ENCODE peak calls at places on chromosomes 16 and 17, in six cellular contexts. C, R, H, F, V and G are unnamed samples.

GRCh38 chr17:50630524-50631194 is 4.0 kb upstream of the ABCC3 start:
- DNase-seq in R (no peak), F (no peak), V (peak), C (peak), H (peak), G (peak)

GRCh38 chr17:67157732-67158639 is 87.0 kb downstream of the HELZ start:
- DNase-seq in F (peak), R (no peak), V (no peak), C (no peak), H (peak), G (peak)

GRCh38 chr17:48643697-48644012 is 17.5 kb upstream of the HOXB9 start:
- DNase-seq in R (no peak), F (no peak), C (peak), H (no peak), V (no peak), G (no peak)

GRCh38 chr17:44829558-44830358 is at the start of gene GJC1:
- DNase-seq in R (no peak), H (peak), C (no peak), F (peak), V (no peak), G (peak)

GRCh38 chr16:65618931-65619330 is 497.1 kb upstream of the CDH11 start:
- DNase-seq in V (no peak), H (no peak), R (no peak), F (no peak), C (no peak), G (no peak)

GRCh38 chr16:30186782-30187555 is 3.6 kb downstream of the CORO1A start:
- DNase-seq in V (peak), H (peak), C (peak), F (peak), R (no peak), G (peak)

GRCh38 chr16:88685156-88686061 is 898 bp downstream of the SNAI3 start:
- DNase-seq in C (no peak), V (peak), F (peak), H (peak), R (no peak), G (peak)

GRCh38 chr17:47792979-47793378 is 28.6 kb downstream of the OSBPL7 start:
- DNase-seq in F (no peak), H (no peak), R (no peak), C (no peak), V (no peak), G (no peak)

GRCh38 chr17:80442764-80443163 is 27.8 kb downstream of the ENDOV start:
- DNase-seq in V (no peak), H (no peak), F (no peak), C (no peak), R (no peak), G (no peak)

GRCh38 chr17:8164815-8165131 is 2.0 kb upstream of the VAMP2 start:
- DNase-seq in C (no peak), V (no peak), R (no peak), F (no peak), H (no peak), G (no peak)

GRCh38 chr17:19262650-19263620 is 25.8 kb downstream of the EPN2 start:
- DNase-seq in V (no peak), F (peak), R (no peak), H (no peak), C (no peak), G (peak)

GRCh38 chr16:20767577-20767976 is 3.8 kb downstream of the ACSM3 start:
- DNase-seq in V (no peak), F (no peak), H (no peak), C (no peak), R (no peak), G (no peak)

GRCh38 chr17:74153821-74154430 is 49.6 kb upstream of the RPL38 start:
- DNase-seq in V (no peak), R (no peak), C (no peak), F (no peak), H (no peak), G (no peak)

GRCh38 chr16:13351651-13352217 is 450.3 kb downstream of the SHISA9 start:
- DNase-seq in F (no peak), V (no peak), R (no peak), H (no peak), C (no peak), G (no peak)

GRCh38 chr17:47797797-47798196 is 23.8 kb downstream of the OSBPL7 start:
- DNase-seq in R (no peak), F (no peak), H (no peak), V (no peak), C (no peak), G (no peak)

GRCh38 chr16:25832288-25832687 is 140.5 kb downstream of the HS3ST4 start:
- DNase-seq in V (no peak), H (no peak), C (no peak), F (no peak), R (no peak), G (no peak)

GRCh38 chr17:70144260-70144846 is 25.0 kb upstream of the KCNJ2 start:
- DNase-seq in V (no peak), F (peak), H (peak), C (no peak), R (no peak), G (peak)

GRCh38 chr16:69535123-69536050 is 30.4 kb upstream of the NFAT5 start:
- DNase-seq in V (no peak), C (no peak), R (peak), F (no peak), H (no peak), G (peak)

GRCh38 chr16:85296859-85297698 is 184.8 kb upstream of the CIBAR2 start:
- DNase-seq in H (peak), V (no peak), F (peak), C (peak), R (no peak), G (peak)

GRCh38 chr16:69762843-69763556 is 868 bp downstream of the WWP2 start:
- DNase-seq in V (no peak), F (peak), R (no peak), C (peak), H (no peak), G (peak)

GRCh38 chr16:660459-661183 is 7.3 kb upstream of the RHOT2 start:
- DNase-seq in H (peak), F (peak), V (no peak), C (peak), R (no peak), G (peak)

GRCh38 chr16:13883881-13884280 is 36.1 kb upstream of the ERCC4 start:
- DNase-seq in R (peak), C (no peak), H (no peak), F (peak), V (no peak), G (peak)

GRCh38 chr16:86049641-86050040 is 150.7 kb downstream of the IRF8 start:
- DNase-seq in R (no peak), H (no peak), V (no peak), C (no peak), F (no peak), G (no peak)

GRCh38 chr16:86571197-86571915 is 4.7 kb downstream of the FOXC2 start:
- DNase-seq in C (no peak), F (no peak), H (no peak), R (no peak), V (no peak), G (no peak)

GRCh38 chr17:82815354-82815753 is 24.5 kb downstream of the ZNF750 start:
- DNase-seq in F (no peak), C (peak), R (no peak), V (no peak), H (no peak), G (no peak)

GRCh38 chr16:50464325-50465290 is 83.6 kb upstream of the NKD1 start:
- DNase-seq in V (no peak), F (no peak), H (no peak), C (no peak), R (no peak), G (no peak)

GRCh38 chr17:55524440-55525220 is 13.4 kb upstream of the SMIM36 start:
- DNase-seq in F (no peak), C (no peak), R (no peak), H (no peak), V (no peak), G (no peak)

GRCh38 chr16:30903596-30903995 is 7.2 kb downstream of the CTF1 start:
- DNase-seq in V (no peak), C (no peak), R (no peak), F (peak), H (no peak), G (peak)

GRCh38 chr16:13766334-13766733 is 153.6 kb upstream of the ERCC4 start:
- DNase-seq in F (no peak), V (no peak), H (no peak), R (no peak), C (no peak), G (no peak)